ENCODE peak calls at places on chromosomes 6 and 20, in four cellular contexts. S is mesendoderm, I is IMR-90, K is H1. U is an unnamed sample.

GRCh38 chr6:52499026-52499425 is 77.8 kb downstream of the TRAM2 start:
- DNase-seq in S (peak; percentile 95), I (peak; percentile 76), K (no peak), U (peak; percentile 78)

GRCh38 chr20:38164069-38164468 is 1.0 kb downstream of the TGM2 start:
- DNase-seq in S (no peak), I (no peak), K (no peak), U (no peak)

GRCh38 chr6:134908906-134909516 is 40.9 kb downstream of the ALDH8A1 start:
- DNase-seq in S (peak; percentile 20), I (peak; percentile 100), K (no peak), U (peak; percentile 92)

GRCh38 chr6:52389626-52390360 is 27.8 kb downstream of the PAQR8 start:
- DNase-seq in S (no peak), I (peak; percentile 50), K (no peak), U (peak; percentile 72)

GRCh38 chr6:113684382-113684901 is 172.7 kb upstream of the MARCKS start:
- DNase-seq in S (peak; percentile 51), I (peak; percentile 41), K (no peak), U (peak; percentile 36)

GRCh38 chr20:50478162-50479036 is 31.8 kb upstream of the PTPN1 start:
- DNase-seq in S (peak; percentile 81), I (peak; percentile 29), K (no peak), U (peak; percentile 72)

GRCh38 chr20:51019598-51020592 is 3.0 kb downstream of the KCNG1 start:
- DNase-seq in S (no peak), I (no peak), K (no peak), U (no peak)

GRCh38 chr6:143605894-143606293 is 71.9 kb upstream of the PHACTR2 start:
- DNase-seq in S (no peak), I (no peak), K (no peak), U (no peak)

GRCh38 chr6:20564269-20564668 is 30.0 kb downstream of the CDKAL1 start:
- DNase-seq in S (no peak), I (peak; percentile 27), K (no peak), U (peak; percentile 37)

GRCh38 chr6:47603995-47604394 is 94.4 kb upstream of the ADGRF4 start:
- DNase-seq in S (no peak), I (no peak), K (no peak), U (no peak)

GRCh38 chr20:37298190-37298939 is 8.9 kb downstream of the MANBAL start:
- DNase-seq in S (no peak), I (peak; percentile 84), K (no peak), U (peak; percentile 72)

GRCh38 chr20:5489596-5489995 is 172.8 kb upstream of the PROKR2 start:
- DNase-seq in S (no peak), I (no peak), K (no peak), U (no peak)

GRCh38 chr6:158053377-158054313 is 72.0 kb downstream of the SYNJ2 start:
- DNase-seq in S (no peak), I (no peak), K (no peak), U (no peak)

GRCh38 chr6:13568970-13569369 is 5.4 kb upstream of the SIRT5 start:
- DNase-seq in S (no peak), I (no peak), K (no peak), U (no peak)

GRCh38 chr6:134373282-134373922 is 55.5 kb upstream of the SGK1 start:
- DNase-seq in S (no peak), I (peak; percentile 93), K (no peak), U (peak; percentile 94)

GRCh38 chr6:64680446-64680845 is 1026.6 kb downstream of the EYS start:
- DNase-seq in S (peak; percentile 11), I (peak; percentile 0), K (no peak), U (peak; percentile 78)

GRCh38 chr20:61661583-61661982 is 404.1 kb downstream of the TAF4 start:
- DNase-seq in S (no peak), I (no peak), K (no peak), U (no peak)
- H3K27me3 ChIP-seq in S (no peaks in the 10 kb centered on the region), I (no peaks in the 10 kb centered on the region), K (no peaks in the 10 kb centered on the region), U (no peaks in the 10 kb centered on the region)

GRCh38 chr6:30821862-30822784 is 62.2 kb upstream of the DDR1 start:
- DNase-seq in S (no peak), I (no peak), K (no peak), U (peak; percentile 64)
- H2BK120ac ChIP-seq in S (no peak overlapping the region), I (peak overlapping the region; percentile 82), K (peak overlapping the region; percentile 2), U (no peak overlapping the region)

GRCh38 chr6:170266061-170266825 is 24.6 kb downstream of the DLL1 start:
- DNase-seq in S (no peak), I (no peak), K (no peak), U (no peak)
- H3K27me3 ChIP-seq in S (no peaks in the 10 kb centered on the region), I (peaks cover 5% of the 10 kb centered on the region), K (no peaks in the 10 kb centered on the region), U (peaks cover 49% of the 10 kb centered on the region)

GRCh38 chr20:35115606-35116005 is 23.0 kb upstream of the TRPC4AP start:
- DNase-seq in S (no peak), I (no peak), K (no peak), U (no peak)

GRCh38 chr20:35116258-35116657 is 23.7 kb upstream of the TRPC4AP start:
- DNase-seq in S (no peak), I (no peak), K (no peak), U (no peak)

GRCh38 chr20:35120012-35120701 is 27.0 kb downstream of the EDEM2 start:
- DNase-seq in S (no peak), I (peak; percentile 89), K (no peak), U (peak; percentile 71)

GRCh38 chr20:35117148-35117547 is 24.5 kb upstream of the TRPC4AP start:
- DNase-seq in S (no peak), I (peak; percentile 74), K (no peak), U (peak; percentile 31)

DNA sequence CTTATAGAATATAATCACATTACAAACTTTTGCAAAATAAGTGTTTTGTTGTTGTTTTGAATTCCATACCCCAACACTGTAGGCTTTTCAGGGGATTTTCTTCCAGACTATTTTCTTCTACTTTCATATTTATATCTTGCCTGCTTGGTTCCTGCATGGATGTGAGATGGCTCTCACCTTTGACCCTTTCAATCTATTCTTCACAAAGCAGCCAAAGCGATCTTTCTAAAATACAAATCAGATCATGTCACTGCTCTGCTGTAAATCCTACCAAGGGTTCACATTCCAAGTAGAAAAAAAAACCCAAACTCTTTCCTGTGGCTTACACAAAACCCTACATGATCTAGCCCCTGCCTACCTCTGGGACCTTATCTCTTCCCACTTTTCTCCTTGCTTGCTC is 25.0 kb upstream of the TRPC4AP start:
- DNase-seq in S (no peak), I (no peak), K (no peak), U (peak; percentile 5)
- H2BK120ac ChIP-seq in S (no peak overlapping the region), I (peak overlapping the region; percentile 90), K (no peak overlapping the region), U (no peak overlapping the region)

GRCh38 chr20:60313609-60314008 is 355.4 kb downstream of the CDH26 start:
- DNase-seq in S (no peak), I (no peak), K (no peak), U (no peak)
- H3K27me3 ChIP-seq in S (no peaks in the 10 kb centered on the region), I (no peaks in the 10 kb centered on the region), K (no peaks in the 10 kb centered on the region), U (no peaks in the 10 kb centered on the region)

GRCh38 chr6:126091507-126091906 is 105.2 kb downstream of the TRMT11 start:
- DNase-seq in S (peak; percentile 66), I (no peak), K (no peak), U (no peak)
- H2BK120ac ChIP-seq in S (no peak overlapping the region), I (no peak overlapping the region), K (no peak overlapping the region), U (no peak overlapping the region)

DNA sequence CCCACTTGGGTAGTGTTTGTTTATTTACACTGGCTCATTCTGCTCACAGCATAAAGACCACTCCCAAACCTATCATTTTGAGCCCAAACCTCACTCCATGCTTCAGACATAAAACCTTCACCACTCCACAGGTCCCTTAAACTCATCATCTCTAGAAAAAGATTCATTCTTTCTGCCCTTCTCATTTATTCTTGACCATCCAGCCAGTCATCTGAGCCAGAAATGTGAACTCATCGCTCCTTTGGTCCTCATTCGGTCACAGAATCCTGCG is 12.4 kb downstream of the TPMT start:
- DNase-seq in S (no peak), I (no peak), K (no peak), U (no peak)
- H3K27me3 ChIP-seq in S (no peaks in the 10 kb centered on the region), I (no peaks in the 10 kb centered on the region), K (no peaks in the 10 kb centered on the region), U (no peaks in the 10 kb centered on the region)

U was measured in mesenchymal stem cell.